ENCODE peak calls at places on chromosomes 7 and 10, in seven cellular contexts. C, Z, T, V, W, P and L are unnamed samples.

GRCh38 chr7:17651926-17652385 is 288.3 kb downstream of the SNX13 start:
- DNase-seq in C (no peak), Z (no peak), T (no peak), V (no peak), W (peak; percentile 90), P (peak; percentile 37), L (no peak)

GRCh38 chr10:67883710-67884312 is 645 bp upstream of the SIRT1 start:
- DNase-seq in C (peak; percentile 23), Z (no peak), T (no peak), V (no peak), W (no peak), P (no peak), L (no peak)

GRCh38 chr10:22156750-22157149 is 61.1 kb downstream of the EBLN1 start:
- DNase-seq in C (no peak), Z (no peak), T (no peak), V (no peak), W (no peak), P (no peak), L (no peak)

GRCh38 chr7:19016140-19016539 is 101.3 kb downstream of the TWIST1 start:
- DNase-seq in C (no peak), Z (no peak), T (no peak), V (no peak), W (peak; percentile 80), P (peak; percentile 67), L (no peak)

GRCh38 chr10:119165171-119166110 is at the start of gene SFXN4:
- DNase-seq in C (peak; percentile 93), Z (peak; percentile 30), T (peak; percentile 56), V (peak; percentile 63), W (peak; percentile 24), P (peak; percentile 37), L (peak; percentile 87)

GRCh38 chr10:46282460-46283216 is 4.2 kb upstream of the ANTXRL start:
- DNase-seq in C (peak; percentile 65), Z (no peak), T (peak; percentile 27), V (peak; percentile 68), W (peak; percentile 62), P (peak; percentile 70), L (peak; percentile 86)

GRCh38 chr7:93574269-93574645 is 267 bp downstream of the CALCR start:
- DNase-seq in C (no peak), Z (no peak), T (no peak), V (no peak), W (no peak), P (no peak), L (no peak)

GRCh38 chr10:123009105-123009805 is 449 bp downstream of the ACADSB start:
- DNase-seq in C (peak; percentile 55), Z (no peak), T (no peak), V (no peak), W (no peak), P (no peak), L (no peak)

GRCh38 chr10:102069066-102069465 is 3.9 kb downstream of the HPS6 start:
- DNase-seq in C (no peak), Z (no peak), T (no peak), V (no peak), W (no peak), P (no peak), L (no peak)

GRCh38 chr10:44647877-44648542 is 263.1 kb upstream of the CXCL12 start:
- DNase-seq in C (no peak), Z (no peak), T (no peak), V (peak; percentile 23), W (peak; percentile 71), P (no peak), L (no peak)

GRCh38 chr7:67301667-67302066 is 305.0 kb downstream of the TYW1 start:
- DNase-seq in C (no peak), Z (no peak), T (no peak), V (no peak), W (peak; percentile 25), P (no peak), L (no peak)

GRCh38 chr10:119246862-119247549 is 39.6 kb downstream of the GRK5 start:
- DNase-seq in C (no peak), Z (no peak), T (no peak), V (peak; percentile 42), W (peak; percentile 97), P (no peak), L (no peak)

GRCh38 chr7:53656881-53657280 is 621.4 kb downstream of the POM121L12 start:
- DNase-seq in C (no peak), Z (no peak), T (no peak), V (no peak), W (no peak), P (no peak), L (no peak)

GRCh38 chr7:28904539-28905143 is 53.5 kb downstream of the TRIL start:
- DNase-seq in C (no peak), Z (no peak), T (no peak), V (no peak), W (no peak), P (no peak), L (no peak)

GRCh38 chr7:76265299-76265698 is 37.2 kb upstream of the HSPB1 start:
- DNase-seq in C (no peak), Z (no peak), T (no peak), V (no peak), W (no peak), P (no peak), L (no peak)

GRCh38 chr7:16657656-16658279 is 11.8 kb downstream of the BZW2 start:
- DNase-seq in C (no peak), Z (no peak), T (no peak), V (no peak), W (peak; percentile 94), P (peak; percentile 42), L (no peak)

GRCh38 chr10:23263441-23264164 is 71.5 kb downstream of the PTF1A start:
- DNase-seq in C (no peak), Z (no peak), T (no peak), V (no peak), W (no peak), P (no peak), L (no peak)

GRCh38 chr10:49647985-49648795 is 31.3 kb upstream of the C10orf53 start:
- DNase-seq in C (no peak), Z (no peak), T (no peak), V (no peak), W (no peak), P (no peak), L (peak; percentile 67)

GRCh38 chr10:124279298-124279697 is 139.4 kb downstream of the OAT start:
- DNase-seq in C (no peak), Z (no peak), T (no peak), V (no peak), W (no peak), P (no peak), L (no peak)

GRCh38 chr10:70586348-70586930 is 16.1 kb downstream of the PRF1 start:
- DNase-seq in C (no peak), Z (no peak), T (no peak), V (no peak), W (no peak), P (no peak), L (no peak)

GRCh38 chr7:106178593-106179134 is 66.6 kb upstream of the SYPL1 start:
- DNase-seq in C (no peak), Z (no peak), T (no peak), V (no peak), W (peak; percentile 57), P (no peak), L (no peak)

GRCh38 chr7:50641442-50642405 is 76.5 kb upstream of the DDC start:
- DNase-seq in C (no peak), Z (no peak), T (no peak), V (no peak), W (no peak), P (no peak), L (no peak)

GRCh38 chr10:92181575-92181974 is 109.3 kb downstream of the CPEB3 start:
- DNase-seq in C (no peak), Z (no peak), T (no peak), V (no peak), W (no peak), P (no peak), L (no peak)

GRCh38 chr7:152866791-152867481 is 107.4 kb downstream of the ACTR3B start:
- DNase-seq in C (no peak), Z (no peak), T (no peak), V (no peak), W (no peak), P (no peak), L (peak; percentile 82)

GRCh38 chr10:30422981-30423654 is 10.9 kb upstream of the MAP3K8 start:
- DNase-seq in C (no peak), Z (no peak), T (no peak), V (no peak), W (peak; percentile 86), P (peak; percentile 77), L (peak; percentile 51)

GRCh38 chr7:40299097-40299496 is 164.3 kb downstream of the SUGCT start:
- DNase-seq in C (no peak), Z (no peak), T (no peak), V (no peak), W (peak; percentile 74), P (peak; percentile 92), L (no peak)